ENCODE peak calls at places on chromosome 21, in seven cellular contexts. R is stimulated activated CD8-positive, alpha-beta memory T cell treated with anti-CD3 and anti-CD28 coated beads, Interleukin-15, amount 100 ng/mL, for 1 hour; B is OCI-LY7; S is ovary; P is AG04449; X is activated T-cell treated with anti-CD3 and anti-CD28 coated beads, Interleukin-2, amount 50 U/mL, for 24 hours; O is left colon. E is an unnamed sample.

GRCh38 chr21:36773111-36773510 is 74.2 kb downstream of the SIM2 start:
- DNase-seq in O (peak; percentile 72), B (no peak), X (no peak), R (no peak), P (no peak), S (peak; percentile 77), E (peak; percentile 76)

GRCh38 chr21:45040739-45041138 is 33.6 kb upstream of the ADARB1 start:
- DNase-seq in P (no peak), X (no peak), B (no peak), O (no peak), S (no peak), R (no peak), E (no peak)

GRCh38 chr21:38834725-38835124 is 29.0 kb downstream of the ETS2 start:
- DNase-seq in S (no peak), B (no peak), P (no peak), X (no peak), R (no peak), O (no peak), E (no peak)

GRCh38 chr21:33121715-33122475 is 52.0 kb downstream of the OLIG1 start:
- DNase-seq in B (peak; percentile 56), X (no peak), P (no peak), R (no peak), O (no peak), S (no peak), E (no peak)

GRCh38 chr21:44946254-44947041 is 6.6 kb downstream of the SLX9 start:
- DNase-seq in O (no peak), B (no peak), S (no peak), P (no peak), R (no peak), X (no peak), E (no peak)

GRCh38 chr21:44701023-44701400 is 4.0 kb downstream of the KRTAP10-12 start:
- DNase-seq in P (no peak), B (no peak), X (no peak), S (no peak), R (no peak), O (no peak), E (no peak)

GRCh38 chr21:46150073-46150472 is 5.3 kb downstream of the FTCD start:
- DNase-seq in B (no peak), R (no peak), O (peak; percentile 17), P (no peak), S (peak; percentile 9), X (no peak), E (no peak)

GRCh38 chr21:44303490-44303981 is 3.7 kb downstream of the PFKL start:
- DNase-seq in P (no peak), O (peak; percentile 86), X (no peak), B (peak; percentile 50), S (no peak), R (no peak), E (peak; percentile 30)

GRCh38 chr21:35324372-35325220 is 275.5 kb upstream of the RUNX1 start:
- DNase-seq in R (no peak), S (peak; percentile 29), O (no peak), X (no peak), P (peak; percentile 59), B (no peak), E (no peak)

GRCh38 chr21:45543710-45544448 is 1.6 kb upstream of the SLC19A1 start:
- DNase-seq in P (no peak), O (peak; percentile 24), S (peak; percentile 15), B (no peak), R (no peak), X (no peak), E (peak; percentile 15)

GRCh38 chr21:31656199-31657095 is 3.0 kb upstream of the SOD1 start:
- DNase-seq in R (no peak), O (no peak), S (no peak), P (no peak), B (no peak), X (peak; percentile 62), E (no peak)

GRCh38 chr21:45906859-45907258 is 74.7 kb upstream of the COL6A1 start:
- DNase-seq in O (no peak), B (no peak), S (no peak), X (no peak), R (no peak), P (no peak), E (no peak)

GRCh38 chr21:44401386-44402160 is 48.2 kb downstream of the TRPM2 start:
- DNase-seq in R (no peak), O (no peak), B (no peak), X (peak; percentile 18), P (no peak), S (no peak), E (no peak)

GRCh38 chr21:34511787-34512451 is at the start of gene KCNE1:
- DNase-seq in S (no peak), O (no peak), B (no peak), X (no peak), R (no peak), P (no peak), E (no peak)

GRCh38 chr21:36709030-36709867 is 10.3 kb downstream of the SIM2 start:
- DNase-seq in O (no peak), X (no peak), S (no peak), B (no peak), R (no peak), P (no peak), E (peak; percentile 37)

GRCh38 chr21:41397416-41397815 is 28.6 kb upstream of the MX1 start:
- DNase-seq in O (no peak), X (no peak), B (no peak), S (no peak), P (no peak), R (no peak), E (no peak)

GRCh38 chr21:43775795-43776430 is at the start of gene CSTB:
- DNase-seq in O (peak; percentile 80), B (peak; percentile 80), R (peak; percentile 68), P (no peak), X (peak; percentile 92), S (peak; percentile 81), E (peak; percentile 91)

E was measured in Peyer's patch.